ENCODE peak calls at places on chromosomes 1 and 21, in six cellular contexts. E is CD8-positive, alpha-beta T cell; O is esophagus muscularis mucosa; C is fibroblast of lung; I is uterus; H is heart left ventricle. Q is an unnamed sample.

GRCh38 chr1:213399695-213400094 is 348.7 kb downstream of the RPS6KC1 start:
- DNase-seq in I (no peak), E (no peak), C (no peak), H (peak; percentile 37), O (no peak), Q (no peak)

GRCh38 chr1:62144238-62144831 is 50.3 kb upstream of the L1TD1 start:
- DNase-seq in O (no peak), C (peak; percentile 64), I (no peak), E (peak; percentile 5), H (no peak), Q (peak; percentile 25)

GRCh38 chr1:169529068-169529642 is 43.4 kb upstream of the SLC19A2 start:
- DNase-seq in I (no peak), E (no peak), C (no peak), O (no peak), H (no peak), Q (peak; percentile 87)

GRCh38 chr1:27584453-27584852 is 19.5 kb downstream of the AHDC1 start:
- DNase-seq in C (no peak), E (no peak), O (no peak), I (no peak), H (no peak), Q (no peak)

GRCh38 chr1:22665752-22666151 is 12.7 kb downstream of the C1QB start:
- DNase-seq in H (no peak), C (peak; percentile 21), E (no peak), O (no peak), I (no peak), Q (no peak)

GRCh38 chr1:14553711-14554110 is 44.8 kb upstream of the KAZN start:
- DNase-seq in C (peak; percentile 9), O (no peak), I (no peak), E (no peak), H (no peak), Q (no peak)

GRCh38 chr1:39196244-39197215 is 8.0 kb upstream of the MACF1 start:
- DNase-seq in H (no peak), E (no peak), I (no peak), O (no peak), C (peak; percentile 53), Q (no peak)

GRCh38 chr1:232596666-232597303 is 33.1 kb downstream of the SIPA1L2 start:
- DNase-seq in C (no peak), H (no peak), E (no peak), O (no peak), I (no peak), Q (no peak)

GRCh38 chr21:37207441-37208009 is 59.6 kb downstream of the VPS26C start:
- DNase-seq in I (no peak), O (no peak), E (no peak), C (peak; percentile 12), H (peak; percentile 67), Q (peak; percentile 19)

GRCh38 chr1:214882621-214883020 is 199.9 kb upstream of the KCNK2 start:
- DNase-seq in I (no peak), E (no peak), C (no peak), O (no peak), H (no peak), Q (no peak)

GRCh38 chr1:203306089-203306969 is 1.0 kb downstream of the BTG2 start:
- DNase-seq in O (no peak), H (peak; percentile 96), E (no peak), I (peak; percentile 91), C (peak; percentile 93), Q (peak; percentile 98)

GRCh38 chr1:199173356-199173755 is 534.5 kb downstream of the PTPRC start:
- DNase-seq in H (no peak), E (no peak), O (no peak), I (no peak), C (no peak), Q (no peak)

GRCh38 chr1:182046763-182047162 is 14.7 kb downstream of the ZNF648 start:
- DNase-seq in H (no peak), O (no peak), E (no peak), C (no peak), I (no peak), Q (no peak)

GRCh38 chr21:16912075-16912474 is 600.8 kb upstream of the CXADR start:
- DNase-seq in H (no peak), O (no peak), I (no peak), C (peak; percentile 4), E (no peak), Q (no peak)

GRCh38 chr21:31988492-31989285 is 115.9 kb downstream of the HUNK start:
- DNase-seq in I (no peak), E (no peak), C (no peak), O (no peak), H (no peak), Q (no peak)

GRCh38 chr1:115337276-115337632 is 795 bp downstream of the NGF start:
- DNase-seq in E (no peak), H (no peak), I (peak; percentile 53), O (no peak), C (no peak), Q (no peak)

GRCh38 chr21:37270576-37271365 is 3.6 kb upstream of the VPS26C start:
- DNase-seq in E (no peak), I (no peak), C (no peak), O (no peak), H (no peak), Q (no peak)

GRCh38 chr1:23910144-23910543 is 3.0 kb downstream of the CNR2 start:
- DNase-seq in H (no peak), I (no peak), O (no peak), E (no peak), C (no peak), Q (no peak)

GRCh38 chr1:154453155-154453554 is 48.0 kb downstream of the IL6R start:
- DNase-seq in E (no peak), O (no peak), C (no peak), I (no peak), H (no peak), Q (no peak)

GRCh38 chr1:50841791-50842387 is 118.2 kb downstream of the FAF1 start:
- DNase-seq in C (peak; percentile 33), O (no peak), E (no peak), H (no peak), I (no peak), Q (no peak)

GRCh38 chr1:33306561-33307493 is 14.1 kb downstream of the A3GALT2 start:
- DNase-seq in E (no peak), I (no peak), H (peak; percentile 49), C (peak; percentile 25), O (no peak), Q (no peak)

GRCh38 chr1:30087465-30087864 is 635.9 kb downstream of the MATN1 start:
- DNase-seq in E (no peak), I (no peak), H (no peak), O (no peak), C (no peak), Q (no peak)

GRCh38 chr1:52191395-52191965 is 49.6 kb downstream of the ZFYVE9 start:
- DNase-seq in O (no peak), C (no peak), E (no peak), I (no peak), H (no peak), Q (no peak)

GRCh38 chr21:20419780-20420179 is 578.4 kb upstream of the NCAM2 start:
- DNase-seq in I (no peak), H (no peak), O (no peak), C (no peak), E (no peak), Q (no peak)

GRCh38 chr1:218495931-218496330 is 150.8 kb downstream of the TGFB2 start:
- DNase-seq in H (no peak), O (no peak), E (no peak), C (no peak), I (no peak), Q (no peak)

GRCh38 chr1:22814176-22815042 is 103.8 kb downstream of the EPHB2 start:
- DNase-seq in H (peak; percentile 33), E (no peak), I (peak; percentile 45), C (peak; percentile 46), O (no peak), Q (peak; percentile 84)

GRCh38 chr1:41681331-41682136 is 197.1 kb upstream of the EDN2 start:
- DNase-seq in O (no peak), C (peak; percentile 68), E (no peak), H (peak; percentile 52), I (no peak), Q (no peak)

GRCh38 chr1:39900662-39901485 is 843 bp downstream of the MYCL start:
- DNase-seq in I (no peak), C (no peak), E (no peak), H (no peak), O (no peak), Q (peak; percentile 32)

DNA sequence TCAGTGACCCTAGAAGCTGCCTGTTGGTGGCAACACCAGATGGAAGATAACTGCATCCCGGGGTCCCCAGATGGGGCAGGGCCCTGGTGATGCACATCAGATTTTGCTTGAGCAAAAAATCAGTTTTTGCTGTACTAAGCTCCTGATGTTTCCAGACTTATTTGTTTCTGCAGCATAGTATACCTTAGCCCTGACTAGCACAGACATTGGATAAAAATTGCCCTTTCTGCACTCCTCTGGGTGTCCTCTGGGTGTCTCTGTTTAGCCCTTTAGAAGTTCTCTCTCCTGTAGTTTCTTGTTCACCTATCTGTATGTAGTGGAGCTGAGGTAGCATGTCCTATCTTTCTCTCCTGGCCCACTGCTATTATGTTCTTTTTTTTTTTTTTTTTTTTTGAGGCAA is 30.3 kb upstream of the PLA2G2C start:
- DNase-seq in E (no peak), C (peak; percentile 20), I (no peak), O (no peak), H (no peak), Q (no peak)
- TF ChIP-seq CTCF in E (no peak), C (peak; percentile 33), I (no peak), O (no peak), H (no peak), Q (no peak)

DNA sequence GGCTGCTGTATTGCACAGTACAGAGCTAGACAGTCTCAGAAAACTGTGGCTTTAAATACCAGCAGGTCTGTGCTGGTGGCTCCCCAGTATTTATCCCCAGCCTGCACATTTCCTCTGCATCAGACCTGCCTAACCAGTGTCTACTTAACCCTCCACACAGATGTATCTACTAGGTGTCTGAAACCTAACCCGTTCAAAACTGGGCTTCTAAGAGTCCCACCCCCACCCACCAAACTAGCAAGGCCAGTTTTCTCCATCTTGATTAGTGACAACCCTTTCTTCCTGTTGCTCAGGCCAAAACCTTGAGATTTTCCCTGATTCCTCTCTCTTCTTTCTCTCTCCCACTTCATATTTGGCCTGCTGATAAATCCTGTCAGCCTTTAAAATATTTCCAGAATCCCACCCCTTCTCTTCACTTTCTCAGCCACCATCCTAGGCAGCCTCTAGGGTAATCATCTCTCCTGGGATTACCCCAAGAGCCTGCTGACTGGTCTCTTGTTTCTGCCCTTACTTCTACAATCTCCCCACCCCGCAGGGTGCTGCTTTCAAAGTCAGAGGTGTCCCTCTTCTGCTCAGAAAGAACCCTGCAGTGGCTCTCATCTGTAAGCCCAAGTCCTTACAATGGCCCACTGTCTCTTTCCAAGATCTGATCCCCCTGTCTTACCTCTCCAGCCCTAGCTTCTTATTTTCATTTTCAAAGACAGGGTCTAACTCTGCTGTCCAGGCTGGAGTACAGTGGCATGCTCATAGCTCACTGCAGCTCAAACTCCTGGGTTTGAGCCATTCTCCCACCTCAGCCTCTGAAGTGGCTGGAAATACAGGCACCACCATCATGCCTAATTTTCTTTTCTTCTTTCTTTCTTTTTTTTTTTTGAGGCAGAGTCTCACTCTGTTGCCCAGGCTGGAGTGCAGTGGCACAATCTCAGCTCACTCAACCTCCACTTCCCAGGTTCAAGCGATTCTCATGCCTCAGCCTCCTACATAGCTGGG is 45.2 kb downstream of the H3-3A start:
- DNase-seq in I (no peak), E (no peak), O (no peak), C (no peak), H (no peak), Q (peak; percentile 21)
- H3K27ac ChIP-seq in I (peak overlapping the region; percentile 99), E (no peak overlapping the region), O (no peak overlapping the region), C (no peak overlapping the region), H (peak overlapping the region; percentile 100), Q (peak overlapping the region; percentile 20)

GRCh38 chr1:45411510-45411899 is 71.3 kb upstream of the MUTYH start:
- DNase-seq in E (no peak), H (no peak), C (no peak), O (no peak), I (no peak), Q (no peak)
- TF ChIP-seq CTCF in E (no peak), H (no peak), C (peak; percentile 3), O (no peak), I (no peak), Q (no peak)

GRCh38 chr1:64891440-64891815 is 74.9 kb downstream of the JAK1 start:
- DNase-seq in H (no peak), C (peak; percentile 50), O (no peak), E (no peak), I (no peak), Q (no peak)
- H3K27ac ChIP-seq in H (peak overlapping the region; percentile 35), C (no peak overlapping the region), O (no peak overlapping the region), E (no peak overlapping the region), I (no peak overlapping the region), Q (no peak overlapping the region)

Q was measured in prostate gland.